ENCODE peak calls at places on chromosomes 11 and 22, in nine cellular contexts. O is prostate gland, C is A549, Z is breast epithelium, H is testis, J is right lobe of liver, Y is IMR-90, I is adrenal gland, K is thyroid gland. V is an unnamed sample. For H3K4me1, the result is how much of the 10 kb centered on the place peaks cover.

GRCh38 chr11:7480132-7480531 is 5.2 kb upstream of the OLFML1 start:
- DNase-seq in K (no peak), J (no peak), H (no peak), O (no peak), I (no peak), Z (no peak), C (no peak), Y (no peak), V (no peak)

GRCh38 chr11:118746988-118747585 is 43.9 kb downstream of the DDX6 start:
- DNase-seq in J (no peak), Y (peak), I (no peak), K (no peak), C (no peak), Z (no peak), O (no peak), H (no peak), V (no peak)

GRCh38 chr11:77819921-77820564 is 479 bp downstream of the RSF1 start:
- DNase-seq in J (peak), I (peak), H (peak), O (peak), Y (peak), Z (peak), K (peak), C (peak), V (peak)

GRCh38 chr11:86861810-86862209 is 61.5 kb downstream of the PRSS23 start:
- DNase-seq in K (no peak), J (no peak), C (no peak), Y (no peak), I (no peak), O (no peak), Z (no peak), H (no peak), V (no peak)

GRCh38 chr11:29527391-29527936 is 489.4 kb downstream of the KCNA4 start:
- DNase-seq in Z (no peak), H (no peak), Y (peak), I (peak), C (peak), J (no peak), K (no peak), O (no peak), V (no peak)

GRCh38 chr22:49769691-49770315 is 57.9 kb downstream of the BRD1 start:
- DNase-seq in Z (no peak), H (no peak), K (no peak), I (no peak), C (no peak), O (no peak), Y (no peak), J (peak), V (no peak)

GRCh38 chr11:119148855-119149370 is at the start of gene ABCG4:
- DNase-seq in C (no peak), Z (no peak), O (no peak), Y (no peak), J (no peak), K (peak), I (no peak), H (no peak), V (no peak)

GRCh38 chr22:32591620-32592019 is 117.0 kb downstream of the FBXO7 start:
- DNase-seq in O (no peak), I (no peak), K (no peak), J (no peak), Z (no peak), Y (peak), H (no peak), C (no peak), V (no peak)

GRCh38 chr11:123616505-123617198 is 37.8 kb downstream of the SCN3B start:
- DNase-seq in Y (peak), H (peak), C (no peak), J (no peak), Z (peak), O (peak), I (peak), K (no peak), V (peak)

GRCh38 chr11:121572581-121573059 is 119.9 kb upstream of the SORL1-AS1 start:
- DNase-seq in H (no peak), C (no peak), Z (no peak), K (no peak), O (no peak), I (no peak), Y (no peak), J (no peak), V (no peak)

GRCh38 chr11:64102005-64102738 is 63.7 kb downstream of the MACROD1 start:
- DNase-seq in J (no peak), K (peak), O (no peak), I (no peak), H (no peak), C (no peak), Y (no peak), Z (no peak), V (no peak)

GRCh38 chr11:9069861-9070470 is 21.4 kb downstream of the SCUBE2 start:
- DNase-seq in Z (no peak), Y (no peak), H (no peak), O (no peak), C (no peak), K (no peak), I (no peak), J (no peak), V (no peak)

GRCh38 chr22:24247564-24248344 is 2.9 kb upstream of the GGT5 start:
- DNase-seq in I (peak), O (peak), K (peak), J (peak), H (peak), Y (peak), C (peak), Z (peak), V (peak)

GRCh38 chr11:82902086-82902485 is 550 bp downstream of the DDIAS start:
- DNase-seq in K (no peak), C (no peak), Z (no peak), I (no peak), Y (no peak), O (no peak), J (no peak), H (no peak), V (no peak)

GRCh38 chr11:36478700-36479329 is 31.3 kb downstream of the TRAF6 start:
- DNase-seq in Y (peak), Z (no peak), I (peak), C (peak), K (no peak), O (no peak), H (peak), J (no peak), V (no peak)

GRCh38 chr11:35289821-35290220 is 129.5 kb downstream of the SLC1A2 start:
- DNase-seq in Y (peak), Z (no peak), O (no peak), K (no peak), C (no peak), I (no peak), J (no peak), H (no peak), V (no peak)

GRCh38 chr11:128523616-128524015 is 63.7 kb downstream of the ETS1 start:
- DNase-seq in Y (peak), C (no peak), I (no peak), K (no peak), O (no peak), Z (no peak), J (no peak), H (no peak), V (no peak)

GRCh38 chr22:42256930-42257329 is 13.5 kb downstream of the TCF20 start:
- DNase-seq in C (no peak), Z (no peak), K (no peak), Y (no peak), O (no peak), H (no peak), I (no peak), J (no peak), V (no peak)

GRCh38 chr11:40302669-40303068 is 1156.8 kb downstream of the LRRC4C start:
- DNase-seq in Y (peak), H (no peak), I (no peak), J (no peak), C (no peak), Z (no peak), O (no peak), K (no peak), V (no peak)

GRCh38 chr11:47257518-47258316 is at the start of gene NR1H3:
- DNase-seq in I (peak), Y (peak), O (peak), H (peak), K (peak), C (peak), Z (peak), J (peak), V (peak)

GRCh38 chr11:32487270-32487669 is 51.9 kb upstream of the WT1 start:
- DNase-seq in I (no peak), C (peak), H (peak), K (no peak), Z (no peak), J (no peak), Y (no peak), O (no peak), V (no peak)

GRCh38 chr22:36039125-36039524 is 10.5 kb upstream of the RBFOX2 start:
- DNase-seq in C (no peak), Z (no peak), I (no peak), J (no peak), K (no peak), H (no peak), Y (no peak), O (no peak), V (no peak)

GRCh38 chr11:86919557-86920210 is 35.5 kb downstream of the FZD4 start:
- DNase-seq in C (peak), O (no peak), K (no peak), I (no peak), Z (no peak), H (peak), Y (peak), J (no peak), V (no peak)

GRCh38 chr11:119377112-119377901 is 4.2 kb downstream of the USP2 start:
- DNase-seq in J (peak), I (peak), H (no peak), K (no peak), Z (peak), Y (no peak), C (no peak), O (no peak), V (peak)

GRCh38 chr22:19783531-19784395 is 23.2 kb downstream of the TBX1 start:
- DNase-seq in K (peak), Z (no peak), Y (no peak), H (no peak), I (no peak), O (no peak), J (no peak), C (no peak), V (no peak)

GRCh38 chr11:73995731-73996130 is 13.1 kb upstream of the UCP2 start:
- DNase-seq in C (no peak), Z (no peak), O (no peak), I (no peak), K (no peak), H (no peak), J (no peak), Y (no peak), V (no peak)

GRCh38 chr11:121318848-121319834 is 26.6 kb downstream of the SC5D start:
- DNase-seq in C (no peak), J (no peak), K (peak), Y (peak), O (peak), I (no peak), Z (no peak), H (no peak), V (peak)

GRCh38 chr11:120929090-120929489 is 94.8 kb upstream of the TBCEL start:
- DNase-seq in I (no peak), K (no peak), H (no peak), Y (no peak), C (no peak), J (no peak), Z (peak), O (no peak), V (no peak)

GRCh38 chr11:2309251-2310072 is 7.6 kb downstream of the TSPAN32 start:
- DNase-seq in H (no peak), Z (no peak), K (no peak), Y (no peak), O (no peak), J (peak), C (no peak), I (no peak), V (no peak)
- H3K4me1 ChIP-seq in H (under half), Z (under half), K (under half), Y (under half), O (under half), J (under half), C (under half), I (under half), V (under half)

DNA sequence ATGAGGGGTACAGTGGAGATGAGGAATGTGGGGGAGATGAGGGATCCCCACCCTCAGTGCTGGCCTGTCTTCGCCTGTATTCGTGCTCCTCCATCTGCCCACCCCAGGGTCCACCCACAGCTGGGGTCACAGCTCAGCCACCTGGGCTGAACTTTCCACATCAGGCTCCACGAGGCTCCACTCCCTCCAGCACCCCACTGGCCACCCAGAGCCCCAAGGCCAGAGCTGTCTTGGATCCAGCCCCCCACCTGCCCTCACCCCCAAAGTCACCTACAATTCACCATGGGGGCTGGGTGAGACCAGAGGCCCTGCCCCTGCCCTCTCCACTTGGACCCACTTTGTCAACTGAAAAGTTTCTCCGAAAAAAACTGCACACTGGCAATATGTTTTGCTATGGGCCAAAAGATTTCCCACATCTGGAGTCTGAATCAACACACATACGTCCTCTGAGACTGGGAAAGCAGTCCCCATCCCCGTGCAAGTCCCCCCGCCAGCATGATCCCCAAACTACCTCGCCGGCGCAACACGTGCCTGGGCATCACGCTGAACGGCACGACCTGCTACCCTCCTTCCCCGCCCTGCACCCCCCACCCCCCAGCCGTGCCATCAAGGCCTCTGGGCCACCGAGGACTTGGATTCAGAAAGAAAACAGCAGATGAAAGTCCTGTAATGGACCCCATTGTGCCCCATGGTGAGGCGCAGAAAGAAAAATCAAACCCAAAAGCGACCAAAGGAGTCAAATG is 16.7 kb upstream of the GAL start:
- DNase-seq in Z (no peak), O (no peak), K (no peak), H (no peak), Y (no peak), C (no peak), I (no peak), J (no peak), V (no peak)
- H3K27ac ChIP-seq in Z (no peak), O (no peak), K (no peak), H (no peak), Y (no peak), C (no peak), I (no peak), J (no peak), V (no peak)

GRCh38 chr11:3854977-3855807 is at the start of gene STIM1:
- DNase-seq in I (peak), K (peak), C (peak), Z (peak), O (peak), H (peak), J (peak), Y (peak), V (peak)
- TF ChIP-seq POLR2A in I (peak), K (peak), C (peak), Z (peak), O (peak), H (peak), J (peak), Y (peak), V (peak)

GRCh38 chr22:38162881-38163843 is 18.5 kb downstream of the PLA2G6 start:
- DNase-seq in H (peak), Z (no peak), C (no peak), O (no peak), I (no peak), Y (no peak), K (no peak), J (no peak), V (no peak)
- H3K4me1 ChIP-seq in H (under half), Z (under half), C (under half), O (under half), I (under half), Y (under half), K (under half), J (under half), V (under half)

DNA sequence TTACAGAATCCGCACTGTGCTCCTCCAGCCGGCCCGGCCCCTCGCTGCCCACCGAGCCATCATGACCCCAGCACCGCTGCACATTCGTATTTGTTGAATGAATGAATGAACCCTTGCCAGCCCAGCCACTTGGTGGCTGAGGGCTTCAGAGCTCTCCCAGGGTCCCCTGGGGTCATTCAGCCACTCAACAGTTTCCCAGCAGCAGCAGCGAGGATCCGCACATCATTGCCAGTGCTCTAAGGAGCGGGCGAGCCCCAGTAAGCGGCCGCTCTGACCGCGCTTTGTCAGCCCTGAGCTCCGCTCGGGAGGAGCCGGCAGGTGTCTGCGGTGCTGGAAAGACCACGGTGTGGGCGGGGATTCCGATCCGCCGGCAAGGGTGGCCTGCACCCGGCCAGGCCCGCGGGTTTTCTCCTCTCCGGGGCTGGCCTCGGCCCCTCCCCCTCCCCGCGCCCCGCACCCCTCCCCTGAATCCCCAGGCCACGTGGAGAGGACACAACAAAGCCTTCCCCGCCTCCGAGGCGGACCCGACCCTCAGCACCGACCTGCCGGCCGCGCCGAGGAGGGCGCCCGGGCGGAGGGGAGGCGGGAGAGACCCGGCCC is 563 bp downstream of the BID start:
- DNase-seq in C (peak), Y (peak), J (peak), H (peak), I (peak), K (peak), Z (no peak), O (no peak), V (peak)
- H3K27ac ChIP-seq in C (peak), Y (peak), J (peak), H (peak), I (peak), K (no peak), Z (peak), O (peak), V (peak)

GRCh38 chr11:69380921-69381581 is 87.1 kb downstream of the MYEOV start:
- DNase-seq in Y (no peak), I (no peak), K (no peak), H (no peak), O (no peak), C (no peak), Z (no peak), J (peak), V (no peak)

GRCh38 chr11:69383946-69384547 is 90.1 kb downstream of the MYEOV start:
- DNase-seq in K (no peak), J (peak), Y (no peak), I (no peak), C (no peak), Z (no peak), O (no peak), H (peak), V (no peak)

GRCh38 chr11:69381681-69382130 is 87.8 kb downstream of the MYEOV start:
- DNase-seq in J (peak), C (no peak), H (no peak), Y (no peak), O (no peak), I (no peak), K (no peak), Z (no peak), V (peak)

GRCh38 chr11:69383372-69383771 is 89.4 kb downstream of the MYEOV start:
- DNase-seq in J (no peak), C (no peak), K (no peak), Y (no peak), I (peak), H (peak), O (no peak), Z (no peak), V (no peak)

GRCh38 chr11:69382131-69383128 is 88.5 kb downstream of the MYEOV start:
- DNase-seq in Z (no peak), C (no peak), K (no peak), O (no peak), H (peak), I (peak), J (peak), Y (no peak), V (peak)
- TF ChIP-seq POLR2A in Z (no peak), C (no peak), K (no peak), O (no peak), H (no peak), I (no peak), J (no peak), Y (no peak), V (no peak)

DNA sequence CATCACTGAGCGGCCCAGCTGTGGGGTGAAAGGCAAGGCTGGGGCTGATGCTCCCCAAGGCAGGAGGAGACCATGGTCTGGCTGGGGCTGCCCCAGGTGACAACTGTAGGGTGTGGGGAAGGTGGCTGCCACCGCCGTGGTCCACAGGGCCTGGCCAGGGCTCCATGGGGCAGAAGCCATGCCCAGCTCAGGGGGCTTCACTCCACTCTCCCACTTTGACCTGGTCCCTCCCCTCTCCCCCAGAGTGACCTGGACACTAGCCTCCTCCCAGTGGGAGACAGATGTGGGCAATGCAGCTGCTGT is 52.9 kb downstream of the CDKN1C start:
- DNase-seq in Z (no peak), K (no peak), H (no peak), I (no peak), C (no peak), J (no peak), Y (no peak), O (no peak), V (no peak)
- H3K4me1 ChIP-seq in Z (under half), K (under half), H (under half), I (under half), C (under half), J (under half), Y (under half), O (under half), V (under half)

DNA sequence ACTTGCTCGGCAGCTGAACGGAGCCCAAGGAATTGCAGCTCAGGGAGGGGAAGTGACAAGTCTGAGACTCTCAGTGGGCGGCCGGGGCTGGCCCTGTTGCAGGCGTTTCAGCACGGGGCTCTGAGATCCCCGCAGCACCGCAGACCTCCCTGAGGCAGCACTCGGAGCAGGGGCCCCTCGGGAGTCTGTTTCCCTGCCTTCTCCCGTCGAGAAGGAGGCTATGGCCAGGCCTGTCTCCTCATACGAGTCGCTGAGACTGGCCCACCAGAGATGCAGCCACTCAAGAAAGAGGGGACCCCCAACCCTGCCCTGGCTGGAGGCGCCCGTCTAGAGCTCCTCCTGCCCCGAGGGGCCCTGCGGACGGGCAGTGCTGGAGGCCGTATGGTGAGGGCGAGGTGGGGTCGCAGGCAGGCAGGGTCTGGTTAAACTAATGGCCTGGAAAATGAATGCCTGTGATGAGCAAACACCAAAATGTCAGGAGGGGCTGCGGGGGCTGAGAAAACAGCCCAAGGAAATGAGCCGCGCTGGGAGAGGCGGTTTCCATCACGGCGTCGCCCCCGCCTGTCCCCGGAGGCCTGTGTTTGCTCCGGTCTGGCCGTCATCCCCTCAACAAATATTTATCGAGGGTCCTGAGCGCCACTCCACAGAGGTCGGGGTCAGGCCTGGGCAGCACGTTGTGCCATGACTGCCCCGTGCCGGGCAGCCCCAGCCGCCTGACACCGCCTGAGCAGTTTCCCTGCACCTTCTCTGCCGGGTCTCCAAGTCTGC is 9.3 kb downstream of the TSSC4 start:
- DNase-seq in O (no peak), C (no peak), J (no peak), K (no peak), I (no peak), H (no peak), Y (no peak), Z (no peak), V (no peak)
- H3K27ac ChIP-seq in O (no peak), C (no peak), J (no peak), K (no peak), I (peak), H (no peak), Y (no peak), Z (peak), V (no peak)

V was measured in heart left ventricle.